ENCODE peak calls at places on chromosomes 11 and 22, in nine cellular contexts. One of them, this sample, is unnamed.

GRCh38 chr11:70502677-70503076 is 104.3 kb downstream of the CTTN start:
- DNase-seq in stimulated activated CD8-positive, alpha-beta memory T cell treated with anti-CD3 and anti-CD28 coated beads, Interleukin-4, amount 100 ng/mL, for 48 hours: no peak
- DNase-seq in SK-N-MC: no peak
- DNase-seq in naive thymus-derived CD8-positive, alpha-beta T cell: no peak
- DNase-seq in EL: no peak
- DNase-seq in nephron progenitor cell: no peak
- DNase-seq in astrocyte of the hippocampus: no peak
- DNase-seq in HFF-Myc: no peak
- DNase-seq in natural killer cell treated with Interleukin-12 subunit alpha and Interleukin-12 subunit beta and Interleukin-15 and Interleukin-18, amount 100 ng/mL, for 72 hours: no peak
- DNase-seq in this sample: no peak

GRCh38 chr22:40326905-40327735 is 19.2 kb upstream of the ADSL start:
- DNase-seq in stimulated activated CD8-positive, alpha-beta memory T cell treated with anti-CD3 and anti-CD28 coated beads, Interleukin-4, amount 100 ng/mL, for 48 hours: no peak
- DNase-seq in nephron progenitor cell: no peak
- DNase-seq in HFF-Myc: no peak
- DNase-seq in naive thymus-derived CD8-positive, alpha-beta T cell: no peak
- DNase-seq in EL: peak
- DNase-seq in natural killer cell treated with Interleukin-12 subunit alpha and Interleukin-12 subunit beta and Interleukin-15 and Interleukin-18, amount 100 ng/mL, for 72 hours: no peak
- DNase-seq in astrocyte of the hippocampus: no peak
- DNase-seq in SK-N-MC: no peak
- DNase-seq in this sample: peak

GRCh38 chr11:57513911-57514537 is 1.5 kb downstream of the SLC43A1 start:
- DNase-seq in natural killer cell treated with Interleukin-12 subunit alpha and Interleukin-12 subunit beta and Interleukin-15 and Interleukin-18, amount 100 ng/mL, for 72 hours: no peak
- DNase-seq in nephron progenitor cell: peak
- DNase-seq in naive thymus-derived CD8-positive, alpha-beta T cell: peak
- DNase-seq in HFF-Myc: no peak
- DNase-seq in stimulated activated CD8-positive, alpha-beta memory T cell treated with anti-CD3 and anti-CD28 coated beads, Interleukin-4, amount 100 ng/mL, for 48 hours: peak
- DNase-seq in EL: peak
- DNase-seq in SK-N-MC: no peak
- DNase-seq in astrocyte of the hippocampus: peak
- DNase-seq in this sample: no peak

GRCh38 chr11:118401880-118402590 is 629 bp downstream of the ATP5MG start:
- DNase-seq in stimulated activated CD8-positive, alpha-beta memory T cell treated with anti-CD3 and anti-CD28 coated beads, Interleukin-4, amount 100 ng/mL, for 48 hours: no peak
- DNase-seq in naive thymus-derived CD8-positive, alpha-beta T cell: no peak
- DNase-seq in SK-N-MC: no peak
- DNase-seq in HFF-Myc: no peak
- DNase-seq in EL: peak
- DNase-seq in nephron progenitor cell: no peak
- DNase-seq in natural killer cell treated with Interleukin-12 subunit alpha and Interleukin-12 subunit beta and Interleukin-15 and Interleukin-18, amount 100 ng/mL, for 72 hours: no peak
- DNase-seq in astrocyte of the hippocampus: peak
- DNase-seq in this sample: peak

GRCh38 chr11:107018902-107019493 is 722 bp upstream of the GUCY1A2 start:
- DNase-seq in astrocyte of the hippocampus: peak
- DNase-seq in EL: peak
- DNase-seq in HFF-Myc: no peak
- DNase-seq in SK-N-MC: no peak
- DNase-seq in natural killer cell treated with Interleukin-12 subunit alpha and Interleukin-12 subunit beta and Interleukin-15 and Interleukin-18, amount 100 ng/mL, for 72 hours: no peak
- DNase-seq in stimulated activated CD8-positive, alpha-beta memory T cell treated with anti-CD3 and anti-CD28 coated beads, Interleukin-4, amount 100 ng/mL, for 48 hours: no peak
- DNase-seq in nephron progenitor cell: peak
- DNase-seq in naive thymus-derived CD8-positive, alpha-beta T cell: no peak
- DNase-seq in this sample: peak

GRCh38 chr11:134818531-134818930 is 406.5 kb upstream of the B3GAT1 start:
- DNase-seq in HFF-Myc: no peak
- DNase-seq in nephron progenitor cell: no peak
- DNase-seq in natural killer cell treated with Interleukin-12 subunit alpha and Interleukin-12 subunit beta and Interleukin-15 and Interleukin-18, amount 100 ng/mL, for 72 hours: no peak
- DNase-seq in stimulated activated CD8-positive, alpha-beta memory T cell treated with anti-CD3 and anti-CD28 coated beads, Interleukin-4, amount 100 ng/mL, for 48 hours: no peak
- DNase-seq in SK-N-MC: no peak
- DNase-seq in astrocyte of the hippocampus: no peak
- DNase-seq in naive thymus-derived CD8-positive, alpha-beta T cell: no peak
- DNase-seq in EL: no peak
- DNase-seq in this sample: no peak

GRCh38 chr22:44410396-44411056 is 87.5 kb downstream of the RTL6 start:
- DNase-seq in nephron progenitor cell: no peak
- DNase-seq in EL: no peak
- DNase-seq in stimulated activated CD8-positive, alpha-beta memory T cell treated with anti-CD3 and anti-CD28 coated beads, Interleukin-4, amount 100 ng/mL, for 48 hours: no peak
- DNase-seq in SK-N-MC: no peak
- DNase-seq in natural killer cell treated with Interleukin-12 subunit alpha and Interleukin-12 subunit beta and Interleukin-15 and Interleukin-18, amount 100 ng/mL, for 72 hours: no peak
- DNase-seq in astrocyte of the hippocampus: no peak
- DNase-seq in HFF-Myc: no peak
- DNase-seq in naive thymus-derived CD8-positive, alpha-beta T cell: peak
- DNase-seq in this sample: no peak

GRCh38 chr22:44102856-44103255 is 77.9 kb upstream of the PARVG start:
- DNase-seq in nephron progenitor cell: no peak
- DNase-seq in HFF-Myc: no peak
- DNase-seq in SK-N-MC: no peak
- DNase-seq in stimulated activated CD8-positive, alpha-beta memory T cell treated with anti-CD3 and anti-CD28 coated beads, Interleukin-4, amount 100 ng/mL, for 48 hours: no peak
- DNase-seq in EL: no peak
- DNase-seq in natural killer cell treated with Interleukin-12 subunit alpha and Interleukin-12 subunit beta and Interleukin-15 and Interleukin-18, amount 100 ng/mL, for 72 hours: no peak
- DNase-seq in naive thymus-derived CD8-positive, alpha-beta T cell: no peak
- DNase-seq in astrocyte of the hippocampus: no peak
- DNase-seq in this sample: no peak

GRCh38 chr22:23113847-23114720 is 27.7 kb downstream of the RSPH14 start:
- DNase-seq in natural killer cell treated with Interleukin-12 subunit alpha and Interleukin-12 subunit beta and Interleukin-15 and Interleukin-18, amount 100 ng/mL, for 72 hours: no peak
- DNase-seq in EL: no peak
- DNase-seq in SK-N-MC: no peak
- DNase-seq in nephron progenitor cell: no peak
- DNase-seq in stimulated activated CD8-positive, alpha-beta memory T cell treated with anti-CD3 and anti-CD28 coated beads, Interleukin-4, amount 100 ng/mL, for 48 hours: no peak
- DNase-seq in astrocyte of the hippocampus: peak
- DNase-seq in naive thymus-derived CD8-positive, alpha-beta T cell: no peak
- DNase-seq in HFF-Myc: no peak
- DNase-seq in this sample: no peak

GRCh38 chr11:114208371-114208770 is 87.8 kb upstream of the NNMT start:
- DNase-seq in stimulated activated CD8-positive, alpha-beta memory T cell treated with anti-CD3 and anti-CD28 coated beads, Interleukin-4, amount 100 ng/mL, for 48 hours: no peak
- DNase-seq in naive thymus-derived CD8-positive, alpha-beta T cell: no peak
- DNase-seq in natural killer cell treated with Interleukin-12 subunit alpha and Interleukin-12 subunit beta and Interleukin-15 and Interleukin-18, amount 100 ng/mL, for 72 hours: no peak
- DNase-seq in SK-N-MC: no peak
- DNase-seq in EL: no peak
- DNase-seq in HFF-Myc: no peak
- DNase-seq in astrocyte of the hippocampus: no peak
- DNase-seq in nephron progenitor cell: no peak
- DNase-seq in this sample: peak

GRCh38 chr22:24289781-24290181 is 19.1 kb downstream of the SPECC1L start:
- DNase-seq in stimulated activated CD8-positive, alpha-beta memory T cell treated with anti-CD3 and anti-CD28 coated beads, Interleukin-4, amount 100 ng/mL, for 48 hours: no peak
- DNase-seq in astrocyte of the hippocampus: peak
- DNase-seq in EL: peak
- DNase-seq in HFF-Myc: no peak
- DNase-seq in naive thymus-derived CD8-positive, alpha-beta T cell: no peak
- DNase-seq in nephron progenitor cell: peak
- DNase-seq in natural killer cell treated with Interleukin-12 subunit alpha and Interleukin-12 subunit beta and Interleukin-15 and Interleukin-18, amount 100 ng/mL, for 72 hours: no peak
- DNase-seq in SK-N-MC: no peak
- DNase-seq in this sample: no peak

GRCh38 chr11:72295471-72295870 is 51.5 kb upstream of the PHOX2A start:
- DNase-seq in EL: no peak
- DNase-seq in SK-N-MC: no peak
- DNase-seq in natural killer cell treated with Interleukin-12 subunit alpha and Interleukin-12 subunit beta and Interleukin-15 and Interleukin-18, amount 100 ng/mL, for 72 hours: no peak
- DNase-seq in HFF-Myc: no peak
- DNase-seq in stimulated activated CD8-positive, alpha-beta memory T cell treated with anti-CD3 and anti-CD28 coated beads, Interleukin-4, amount 100 ng/mL, for 48 hours: no peak
- DNase-seq in astrocyte of the hippocampus: no peak
- DNase-seq in naive thymus-derived CD8-positive, alpha-beta T cell: no peak
- DNase-seq in nephron progenitor cell: no peak
- DNase-seq in this sample: no peak

GRCh38 chr11:3121416-3121815 is 43.7 kb downstream of the OSBPL5 start:
- DNase-seq in SK-N-MC: no peak
- DNase-seq in HFF-Myc: no peak
- DNase-seq in astrocyte of the hippocampus: no peak
- DNase-seq in EL: no peak
- DNase-seq in nephron progenitor cell: no peak
- DNase-seq in natural killer cell treated with Interleukin-12 subunit alpha and Interleukin-12 subunit beta and Interleukin-15 and Interleukin-18, amount 100 ng/mL, for 72 hours: no peak
- DNase-seq in naive thymus-derived CD8-positive, alpha-beta T cell: peak
- DNase-seq in stimulated activated CD8-positive, alpha-beta memory T cell treated with anti-CD3 and anti-CD28 coated beads, Interleukin-4, amount 100 ng/mL, for 48 hours: no peak
- DNase-seq in this sample: no peak

GRCh38 chr22:20084547-20085413 is 4.7 kb downstream of the DGCR8 start:
- DNase-seq in nephron progenitor cell: peak
- DNase-seq in SK-N-MC: no peak
- DNase-seq in EL: no peak
- DNase-seq in natural killer cell treated with Interleukin-12 subunit alpha and Interleukin-12 subunit beta and Interleukin-15 and Interleukin-18, amount 100 ng/mL, for 72 hours: peak
- DNase-seq in naive thymus-derived CD8-positive, alpha-beta T cell: no peak
- DNase-seq in HFF-Myc: no peak
- DNase-seq in stimulated activated CD8-positive, alpha-beta memory T cell treated with anti-CD3 and anti-CD28 coated beads, Interleukin-4, amount 100 ng/mL, for 48 hours: peak
- DNase-seq in astrocyte of the hippocampus: peak
- DNase-seq in this sample: no peak

GRCh38 chr22:19056951-19057401 is 65.2 kb downstream of the DGCR2 start:
- DNase-seq in natural killer cell treated with Interleukin-12 subunit alpha and Interleukin-12 subunit beta and Interleukin-15 and Interleukin-18, amount 100 ng/mL, for 72 hours: peak
- DNase-seq in naive thymus-derived CD8-positive, alpha-beta T cell: no peak
- DNase-seq in HFF-Myc: no peak
- DNase-seq in astrocyte of the hippocampus: no peak
- DNase-seq in SK-N-MC: no peak
- DNase-seq in nephron progenitor cell: no peak
- DNase-seq in stimulated activated CD8-positive, alpha-beta memory T cell treated with anti-CD3 and anti-CD28 coated beads, Interleukin-4, amount 100 ng/mL, for 48 hours: no peak
- DNase-seq in EL: no peak
- DNase-seq in this sample: no peak

GRCh38 chr11:72352859-72353551 is 81.3 kb downstream of the CLPB start:
- DNase-seq in stimulated activated CD8-positive, alpha-beta memory T cell treated with anti-CD3 and anti-CD28 coated beads, Interleukin-4, amount 100 ng/mL, for 48 hours: peak
- DNase-seq in natural killer cell treated with Interleukin-12 subunit alpha and Interleukin-12 subunit beta and Interleukin-15 and Interleukin-18, amount 100 ng/mL, for 72 hours: no peak
- DNase-seq in nephron progenitor cell: peak
- DNase-seq in SK-N-MC: no peak
- DNase-seq in astrocyte of the hippocampus: peak
- DNase-seq in EL: peak
- DNase-seq in naive thymus-derived CD8-positive, alpha-beta T cell: no peak
- DNase-seq in HFF-Myc: peak
- DNase-seq in this sample: no peak

GRCh38 chr22:43230571-43230970 is 43.6 kb upstream of the TTLL12 start:
- DNase-seq in nephron progenitor cell: no peak
- DNase-seq in naive thymus-derived CD8-positive, alpha-beta T cell: no peak
- DNase-seq in SK-N-MC: no peak
- DNase-seq in HFF-Myc: no peak
- DNase-seq in natural killer cell treated with Interleukin-12 subunit alpha and Interleukin-12 subunit beta and Interleukin-15 and Interleukin-18, amount 100 ng/mL, for 72 hours: no peak
- DNase-seq in stimulated activated CD8-positive, alpha-beta memory T cell treated with anti-CD3 and anti-CD28 coated beads, Interleukin-4, amount 100 ng/mL, for 48 hours: no peak
- DNase-seq in astrocyte of the hippocampus: no peak
- DNase-seq in EL: no peak
- DNase-seq in this sample: no peak

GRCh38 chr22:39219071-39220050 is 25.4 kb downstream of the PDGFB start:
- DNase-seq in astrocyte of the hippocampus: no peak
- DNase-seq in EL: no peak
- DNase-seq in naive thymus-derived CD8-positive, alpha-beta T cell: no peak
- DNase-seq in nephron progenitor cell: no peak
- DNase-seq in HFF-Myc: no peak
- DNase-seq in stimulated activated CD8-positive, alpha-beta memory T cell treated with anti-CD3 and anti-CD28 coated beads, Interleukin-4, amount 100 ng/mL, for 48 hours: peak
- DNase-seq in SK-N-MC: no peak
- DNase-seq in natural killer cell treated with Interleukin-12 subunit alpha and Interleukin-12 subunit beta and Interleukin-15 and Interleukin-18, amount 100 ng/mL, for 72 hours: no peak
- DNase-seq in this sample: no peak

GRCh38 chr11:107140988-107141387 is 122.7 kb upstream of the GUCY1A2 start:
- DNase-seq in naive thymus-derived CD8-positive, alpha-beta T cell: no peak
- DNase-seq in SK-N-MC: no peak
- DNase-seq in natural killer cell treated with Interleukin-12 subunit alpha and Interleukin-12 subunit beta and Interleukin-15 and Interleukin-18, amount 100 ng/mL, for 72 hours: no peak
- DNase-seq in stimulated activated CD8-positive, alpha-beta memory T cell treated with anti-CD3 and anti-CD28 coated beads, Interleukin-4, amount 100 ng/mL, for 48 hours: no peak
- DNase-seq in astrocyte of the hippocampus: no peak
- DNase-seq in nephron progenitor cell: no peak
- DNase-seq in HFF-Myc: no peak
- DNase-seq in EL: no peak
- DNase-seq in this sample: no peak

GRCh38 chr22:35766654-35767580 is 49.2 kb downstream of the APOL5 start:
- DNase-seq in astrocyte of the hippocampus: peak
- DNase-seq in SK-N-MC: no peak
- DNase-seq in naive thymus-derived CD8-positive, alpha-beta T cell: no peak
- DNase-seq in nephron progenitor cell: no peak
- DNase-seq in HFF-Myc: no peak
- DNase-seq in stimulated activated CD8-positive, alpha-beta memory T cell treated with anti-CD3 and anti-CD28 coated beads, Interleukin-4, amount 100 ng/mL, for 48 hours: no peak
- DNase-seq in natural killer cell treated with Interleukin-12 subunit alpha and Interleukin-12 subunit beta and Interleukin-15 and Interleukin-18, amount 100 ng/mL, for 72 hours: no peak
- DNase-seq in EL: no peak
- DNase-seq in this sample: no peak

This sample was measured in HT1080.